ENCODE peak calls at places on chromosomes 4 and X, in eight cellular contexts. Q, I, X, R, Y, K, L and U are unnamed samples.

GRCh38 chr4:176549161-176549865 is 229.5 kb downstream of the SPCS3 start:
- DNase-seq in R (no peak), K (peak), Q (no peak), Y (no peak), I (no peak), L (no peak), X (peak), U (no peak)

GRCh38 chr4:26566027-26566578 is 17.8 kb upstream of the TBC1D19 start:
- DNase-seq in K (no peak), Y (no peak), R (no peak), I (no peak), X (peak), Q (no peak), L (no peak), U (no peak)

GRCh38 chr4:105894570-105895323 is 524 bp upstream of the NPNT start:
- DNase-seq in Y (peak), K (peak), R (peak), X (peak), I (peak), Q (no peak), L (peak), U (no peak)

GRCh38 chr4:28686618-28687017 is 1826.0 kb downstream of the STIM2 start:
- DNase-seq in Q (peak), L (no peak), X (peak), R (no peak), Y (peak), K (peak), I (no peak), U (no peak)

GRCh38 chr4:38170380-38170779 is 210.2 kb downstream of the PTTG2 start:
- DNase-seq in X (no peak), R (no peak), I (no peak), K (no peak), Y (no peak), Q (no peak), L (no peak), U (no peak)

GRCh38 chrX:100685284-100685996 is 41.4 kb downstream of the SRPX2 start:
- DNase-seq in Y (peak), K (peak), L (peak), X (peak), Q (peak), I (peak), R (no peak), U (peak)

GRCh38 chr4:111778543-111778942 is 366.7 kb upstream of the FAM241A start:
- DNase-seq in R (no peak), X (no peak), I (no peak), Q (no peak), L (no peak), K (peak), Y (no peak), U (peak)

GRCh38 chrX:11664211-11664888 is 1.4 kb downstream of the ARHGAP6 start:
- DNase-seq in Q (no peak), X (peak), K (no peak), I (no peak), Y (no peak), R (peak), L (no peak), U (no peak)

GRCh38 chrX:57178605-57179004 is 41.4 kb upstream of the SPIN2A start:
- DNase-seq in R (no peak), Q (no peak), I (no peak), K (no peak), X (no peak), Y (no peak), L (no peak), U (no peak)

GRCh38 chrX:153974003-153974725 is 1.6 kb downstream of the TMEM187 start:
- DNase-seq in L (no peak), Q (no peak), R (no peak), I (peak), Y (no peak), X (no peak), K (no peak), U (no peak)

GRCh38 chr4:57109847-57110634 is at the start of gene IGFBP7:
- DNase-seq in X (peak), I (peak), Y (no peak), R (peak), Q (peak), L (no peak), K (peak), U (no peak)

GRCh38 chr4:1777822-1778641 is 15.1 kb upstream of the FGFR3 start:
- DNase-seq in K (peak), L (no peak), R (no peak), I (no peak), Y (no peak), X (peak), Q (no peak), U (no peak)

GRCh38 chr4:187157380-187157958 is 433.8 kb upstream of the FAT1 start:
- DNase-seq in Y (no peak), R (no peak), K (no peak), I (no peak), Q (no peak), X (no peak), L (no peak), U (no peak)

GRCh38 chrX:131792356-131792749 is 230.7 kb upstream of the STK26 start:
- DNase-seq in Y (peak), L (no peak), Q (peak), K (peak), I (no peak), X (peak), R (peak), U (peak)

GRCh38 chr4:184408021-184408710 is 66.2 kb downstream of the IRF2 start:
- DNase-seq in Q (no peak), K (peak), L (no peak), I (no peak), R (no peak), Y (no peak), X (peak), U (no peak)

GRCh38 chr4:71303850-71304249 is 35.0 kb upstream of the SLC4A4 start:
- DNase-seq in R (no peak), Q (no peak), X (no peak), I (no peak), Y (no peak), K (peak), L (no peak), U (no peak)

GRCh38 chrX:140508958-140509357 is 4.1 kb upstream of the SOX3 start:
- DNase-seq in Y (no peak), K (no peak), X (no peak), L (no peak), I (no peak), R (no peak), Q (no peak), U (no peak)

GRCh38 chrX:150352114-150352513 is 11.0 kb upstream of the MAMLD1 start:
- DNase-seq in K (no peak), L (no peak), X (peak), R (no peak), Y (no peak), I (no peak), Q (no peak), U (no peak)

GRCh38 chr4:86050516-86050915 is 309.3 kb downstream of the MAPK10 start:
- DNase-seq in K (no peak), Y (no peak), R (no peak), I (no peak), X (peak), Q (no peak), L (no peak), U (no peak)

GRCh38 chr4:106266201-106266600 is 49.8 kb downstream of the TBCK start:
- DNase-seq in R (no peak), K (peak), X (peak), Q (no peak), L (no peak), I (peak), Y (peak), U (peak)

GRCh38 chr4:173507471-173508385 is 22.3 kb downstream of the HAND2 start:
- DNase-seq in Q (no peak), K (no peak), Y (no peak), L (no peak), R (no peak), X (no peak), I (no peak), U (no peak)

GRCh38 chrX:40007136-40007535 is 90.6 kb downstream of the BCOR start:
- DNase-seq in L (no peak), K (no peak), R (no peak), Q (no peak), Y (no peak), X (no peak), I (no peak), U (no peak)

GRCh38 chr4:160835789-160836188 is 1328.0 kb downstream of the FSTL5 start:
- DNase-seq in R (peak), Y (no peak), Q (no peak), I (no peak), X (peak), K (no peak), L (no peak), U (no peak)

GRCh38 chr4:107292979-107293378 is 256.9 kb upstream of the DKK2 start:
- DNase-seq in X (peak), Y (no peak), L (no peak), Q (no peak), R (no peak), I (no peak), K (no peak), U (no peak)

GRCh38 chr4:56127698-56128097 is 179.0 kb downstream of the CEP135 start:
- DNase-seq in L (no peak), I (no peak), R (no peak), K (no peak), Q (no peak), X (no peak), Y (no peak), U (no peak)

GRCh38 chrX:130108647-130109428 is 1.5 kb downstream of the ELF4 start:
- DNase-seq in X (peak), Y (peak), L (no peak), Q (no peak), R (peak), I (peak), K (peak), U (no peak)